ENCODE peak calls at places on chromosomes 12 and 14, in four cellular contexts. One of them, this sample, is unnamed.

GRCh38 chr14:39315859-39316444 is 82.2 kb downstream of the MIA2 start:
- DNase-seq in tibial artery: no peak
- DNase-seq in heart left ventricle: no peak
- DNase-seq in CD8-positive, alpha-beta memory T cell: no peak
- DNase-seq in this sample: no peak

GRCh38 chr12:26748412-26748740 is 84.6 kb downstream of the ITPR2 start:
- DNase-seq in tibial artery: no peak
- DNase-seq in CD8-positive, alpha-beta memory T cell: no peak
- DNase-seq in heart left ventricle: no peak
- DNase-seq in this sample: no peak

GRCh38 chr12:30090258-30090657 is 306.5 kb upstream of the TMTC1 start:
- DNase-seq in CD8-positive, alpha-beta memory T cell: no peak
- DNase-seq in tibial artery: no peak
- DNase-seq in heart left ventricle: no peak
- DNase-seq in this sample: no peak

GRCh38 chr14:100531152-100531551 is 56.1 kb downstream of the BEGAIN start:
- DNase-seq in CD8-positive, alpha-beta memory T cell: no peak
- DNase-seq in tibial artery: peak; percentile 5
- DNase-seq in heart left ventricle: no peak
- DNase-seq in this sample: no peak

GRCh38 chr12:53045646-53046045 is 4.2 kb upstream of the TNS2 start:
- DNase-seq in CD8-positive, alpha-beta memory T cell: no peak
- DNase-seq in heart left ventricle: peak; percentile 37
- DNase-seq in tibial artery: peak; percentile 88
- DNase-seq in this sample: no peak

GRCh38 chr14:104099096-104100041 is 13.9 kb downstream of the ASPG start:
- DNase-seq in heart left ventricle: no peak
- DNase-seq in tibial artery: no peak
- DNase-seq in CD8-positive, alpha-beta memory T cell: no peak
- DNase-seq in this sample: peak; percentile 42

GRCh38 chr12:15541996-15542631 is 219.8 kb downstream of the PTPRO start:
- DNase-seq in tibial artery: no peak
- DNase-seq in CD8-positive, alpha-beta memory T cell: no peak
- DNase-seq in heart left ventricle: no peak
- DNase-seq in this sample: no peak

GRCh38 chr14:102181187-102181586 is 41.5 kb downstream of the WDR20 start:
- DNase-seq in heart left ventricle: no peak
- DNase-seq in CD8-positive, alpha-beta memory T cell: no peak
- DNase-seq in tibial artery: no peak
- DNase-seq in this sample: no peak

GRCh38 chr12:96136129-96136528 is 58.0 kb upstream of the ELK3 start:
- DNase-seq in CD8-positive, alpha-beta memory T cell: no peak
- DNase-seq in tibial artery: no peak
- DNase-seq in heart left ventricle: no peak
- DNase-seq in this sample: peak; percentile 82

GRCh38 chr14:96253140-96253539 is 2.9 kb upstream of the BDKRB1 start:
- DNase-seq in CD8-positive, alpha-beta memory T cell: no peak
- DNase-seq in tibial artery: no peak
- DNase-seq in heart left ventricle: no peak
- DNase-seq in this sample: no peak
- H3K4me1 ChIP-seq in CD8-positive, alpha-beta memory T cell: no peaks in the 10 kb centered on the region
- H3K4me1 ChIP-seq in tibial artery: no peaks in the 10 kb centered on the region
- H3K4me1 ChIP-seq in heart left ventricle: peaks cover 6% of the 10 kb centered on the region
- H3K4me1 ChIP-seq in this sample: peaks cover 3% of the 10 kb centered on the region

GRCh38 chr14:91255026-91255695 is 10.7 kb upstream of the GPR68 start:
- DNase-seq in heart left ventricle: no peak
- DNase-seq in CD8-positive, alpha-beta memory T cell: no peak
- DNase-seq in tibial artery: no peak
- DNase-seq in this sample: no peak
- H3K4me1 ChIP-seq in heart left ventricle: peaks cover 46% of the 10 kb centered on the region
- H3K4me1 ChIP-seq in CD8-positive, alpha-beta memory T cell: peaks cover 52% of the 10 kb centered on the region
- H3K4me1 ChIP-seq in tibial artery: peaks cover 11% of the 10 kb centered on the region
- H3K4me1 ChIP-seq in this sample: no peaks in the 10 kb centered on the region

DNA sequence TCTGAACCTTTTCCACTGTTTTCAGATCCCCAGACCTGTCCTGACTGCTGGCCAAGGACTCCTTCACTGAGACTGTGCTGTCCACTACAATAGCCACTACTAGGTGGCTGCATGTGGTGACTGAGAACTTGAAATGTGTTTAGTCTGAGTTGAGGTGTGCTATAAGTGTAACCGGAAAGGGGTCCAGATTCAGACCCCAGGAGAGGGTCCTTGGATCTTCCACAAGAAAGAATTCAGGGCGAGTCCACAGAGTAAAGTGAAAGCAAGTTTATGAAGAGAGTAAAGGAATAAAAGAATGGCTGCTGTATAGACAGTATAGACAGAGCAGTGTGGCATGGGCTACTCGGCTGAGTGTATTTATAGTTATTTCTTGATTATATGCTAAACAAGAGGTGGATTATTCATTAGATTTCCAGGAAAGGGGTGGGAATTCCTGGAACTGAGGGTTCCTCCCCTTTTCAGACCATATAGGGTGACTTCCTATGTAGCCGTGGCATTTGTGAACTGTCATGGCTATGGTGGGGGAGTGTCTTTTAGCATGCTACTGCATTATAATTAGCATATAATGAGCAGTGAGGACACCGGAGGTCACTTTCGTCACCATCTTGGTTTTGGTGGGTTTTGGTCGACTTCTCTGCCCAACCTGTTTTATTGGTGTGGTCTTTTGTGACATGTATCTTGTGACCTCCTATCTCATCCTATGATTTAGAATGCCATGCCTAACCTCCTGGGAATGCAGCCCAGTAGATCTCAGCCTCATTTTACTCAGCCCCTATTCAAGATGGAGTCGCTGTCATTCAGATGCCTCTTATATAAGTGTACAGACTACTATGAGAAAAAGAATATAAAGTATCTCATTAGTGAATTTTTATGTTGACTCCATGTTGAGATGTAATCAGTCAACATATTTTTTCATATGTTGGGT is 70.0 kb upstream of the SRSF5 start:
- DNase-seq in CD8-positive, alpha-beta memory T cell: no peak
- DNase-seq in heart left ventricle: no peak
- DNase-seq in tibial artery: no peak
- DNase-seq in this sample: no peak
- H3K4me1 ChIP-seq in CD8-positive, alpha-beta memory T cell: peaks cover 42% of the 10 kb centered on the region
- H3K4me1 ChIP-seq in heart left ventricle: peaks cover 83% of the 10 kb centered on the region
- H3K4me1 ChIP-seq in tibial artery: peaks cover 58% of the 10 kb centered on the region
- H3K4me1 ChIP-seq in this sample: peaks cover 12% of the 10 kb centered on the region

GRCh38 chr12:47824198-47824597 is 4.5 kb upstream of the HDAC7 start:
- DNase-seq in heart left ventricle: no peak
- DNase-seq in tibial artery: no peak
- DNase-seq in CD8-positive, alpha-beta memory T cell: no peak
- DNase-seq in this sample: no peak

GRCh38 chr12:47823422-47824086 is 3.9 kb upstream of the HDAC7 start:
- DNase-seq in heart left ventricle: no peak
- DNase-seq in tibial artery: no peak
- DNase-seq in CD8-positive, alpha-beta memory T cell: no peak
- DNase-seq in this sample: no peak

GRCh38 chr12:47824629-47825028 is 4.9 kb upstream of the HDAC7 start:
- DNase-seq in tibial artery: no peak
- DNase-seq in CD8-positive, alpha-beta memory T cell: no peak
- DNase-seq in heart left ventricle: no peak
- DNase-seq in this sample: no peak

GRCh38 chr12:47822863-47823262 is 3.2 kb upstream of the HDAC7 start:
- DNase-seq in CD8-positive, alpha-beta memory T cell: no peak
- DNase-seq in tibial artery: no peak
- DNase-seq in heart left ventricle: no peak
- DNase-seq in this sample: no peak

DNA sequence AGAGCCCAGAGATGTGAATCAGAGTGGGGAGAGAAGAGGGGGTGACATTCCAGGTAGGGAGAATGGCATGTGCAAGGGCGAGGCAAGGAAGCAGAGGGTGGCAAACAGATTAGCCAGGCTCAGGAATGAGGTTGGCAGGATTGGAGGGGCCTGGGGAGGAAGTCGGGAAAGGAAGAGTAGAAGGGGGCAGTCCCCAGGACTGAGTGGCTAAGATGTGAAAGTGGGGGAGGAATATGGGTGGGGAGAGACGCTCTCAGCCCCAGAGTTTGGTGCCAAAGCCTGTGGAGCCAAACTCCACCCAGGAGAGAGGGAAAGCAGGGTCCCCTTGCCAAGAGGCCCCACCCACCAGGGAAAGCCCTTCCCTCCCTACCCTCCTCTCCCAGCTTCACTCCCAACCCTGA is 5.5 kb upstream of the HDAC7 start:
- DNase-seq in CD8-positive, alpha-beta memory T cell: no peak
- DNase-seq in tibial artery: no peak
- DNase-seq in heart left ventricle: peak; percentile 49
- DNase-seq in this sample: no peak
- H3K4me1 ChIP-seq in CD8-positive, alpha-beta memory T cell: peaks cover 89% of the 10 kb centered on the region
- H3K4me1 ChIP-seq in tibial artery: peaks cover 87% of the 10 kb centered on the region
- H3K4me1 ChIP-seq in heart left ventricle: peaks cover 95% of the 10 kb centered on the region
- H3K4me1 ChIP-seq in this sample: peaks cover 47% of the 10 kb centered on the region

GRCh38 chr14:99479903-99480855 is 480 bp downstream of the SETD3 start:
- DNase-seq in tibial artery: peak; percentile 67
- DNase-seq in heart left ventricle: peak; percentile 67
- DNase-seq in CD8-positive, alpha-beta memory T cell: peak; percentile 16
- DNase-seq in this sample: peak; percentile 49
- H3K4me1 ChIP-seq in tibial artery: peaks cover 41% of the 10 kb centered on the region
- H3K4me1 ChIP-seq in heart left ventricle: peaks cover 51% of the 10 kb centered on the region
- H3K4me1 ChIP-seq in CD8-positive, alpha-beta memory T cell: peaks cover 39% of the 10 kb centered on the region
- H3K4me1 ChIP-seq in this sample: peaks cover 5% of the 10 kb centered on the region

DNA sequence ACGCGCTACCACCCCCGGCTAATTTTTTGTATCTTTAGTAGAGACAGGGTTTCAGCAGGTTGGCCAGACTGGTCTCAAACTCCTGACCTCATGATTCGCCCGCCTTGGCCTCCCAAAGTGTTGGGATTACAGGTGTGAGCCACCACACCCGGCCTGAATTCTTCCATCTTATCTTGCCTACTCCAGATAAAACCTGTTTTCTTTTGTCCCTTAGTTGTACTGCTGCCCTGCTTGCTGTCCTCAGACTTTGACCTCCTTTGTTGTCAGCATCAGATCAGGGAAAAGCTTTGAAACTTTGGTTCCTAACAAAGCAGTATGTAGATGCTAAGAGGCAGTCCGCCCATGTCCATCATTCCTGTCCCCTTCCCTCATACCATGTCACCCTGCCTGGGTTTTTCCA is 15.9 kb downstream of the COPZ1 start:
- DNase-seq in CD8-positive, alpha-beta memory T cell: no peak
- DNase-seq in heart left ventricle: no peak
- DNase-seq in tibial artery: no peak
- DNase-seq in this sample: no peak
- H3K4me1 ChIP-seq in CD8-positive, alpha-beta memory T cell: no peaks in the 10 kb centered on the region
- H3K4me1 ChIP-seq in heart left ventricle: peaks cover 40% of the 10 kb centered on the region
- H3K4me1 ChIP-seq in tibial artery: peaks cover 21% of the 10 kb centered on the region
- H3K4me1 ChIP-seq in this sample: no peaks in the 10 kb centered on the region

GRCh38 chr12:61563640-61564039 is 696.6 kb upstream of the USP15 start:
- DNase-seq in CD8-positive, alpha-beta memory T cell: no peak
- DNase-seq in tibial artery: no peak
- DNase-seq in heart left ventricle: no peak
- DNase-seq in this sample: no peak

GRCh38 chr12:61566183-61566582 is 694.0 kb upstream of the USP15 start:
- DNase-seq in tibial artery: no peak
- DNase-seq in CD8-positive, alpha-beta memory T cell: no peak
- DNase-seq in heart left ventricle: no peak
- DNase-seq in this sample: no peak
- H3K4me1 ChIP-seq in tibial artery: no peaks in the 10 kb centered on the region
- H3K4me1 ChIP-seq in CD8-positive, alpha-beta memory T cell: no peaks in the 10 kb centered on the region
- H3K4me1 ChIP-seq in heart left ventricle: no peaks in the 10 kb centered on the region
- H3K4me1 ChIP-seq in this sample: no peaks in the 10 kb centered on the region

This sample was measured in breast epithelium.